ENCODE peak calls at places on chromosomes 1 and 21, in four cellular contexts. E, Y, V and Z are unnamed samples.

GRCh38 chr1:18898567-18898966 is 3.8 kb downstream of the ALDH4A1 start:
- DNase-seq in E (no peak), Y (no peak), V (no peak), Z (no peak)

GRCh38 chr1:210582186-210582981 is 253.7 kb downstream of the HHAT start:
- DNase-seq in E (no peak), Y (no peak), V (no peak), Z (no peak)

GRCh38 chr1:207938016-207938415 is 27.1 kb upstream of the CD34 start:
- DNase-seq in E (no peak), Y (no peak), V (no peak), Z (no peak)

GRCh38 chr1:30684881-30685795 is 38.2 kb downstream of the MATN1 start:
- DNase-seq in E (no peak), Y (peak; percentile 17), V (peak; percentile 92), Z (peak; percentile 90)

GRCh38 chr1:183277821-183278735 is 92.0 kb downstream of the LAMC2 start:
- DNase-seq in E (no peak), Y (no peak), V (no peak), Z (no peak)

GRCh38 chr1:178037510-178038253 is 56.2 kb upstream of the RASAL2 start:
- DNase-seq in E (no peak), Y (no peak), V (peak; percentile 83), Z (peak; percentile 40)

GRCh38 chr1:46244656-46245371 is 2.7 kb upstream of the RAD54L start:
- DNase-seq in E (no peak), Y (no peak), V (no peak), Z (no peak)

GRCh38 chr1:21524686-21525339 is 15.6 kb downstream of the ALPL start:
- DNase-seq in E (no peak), Y (no peak), V (peak; percentile 33), Z (no peak)

GRCh38 chr1:240732390-240732789 is 120.4 kb upstream of the GREM2 start:
- DNase-seq in E (no peak), Y (peak; percentile 29), V (no peak), Z (peak; percentile 12)

GRCh38 chr1:156592158-156592909 is 758 bp downstream of the NAXE start:
- DNase-seq in E (no peak), Y (no peak), V (no peak), Z (no peak)

GRCh38 chr1:206422525-206422924 is 47.8 kb upstream of the IKBKE start:
- DNase-seq in E (no peak), Y (no peak), V (no peak), Z (no peak)

GRCh38 chr1:184820218-184820720 is 65.6 kb upstream of the EDEM3 start:
- DNase-seq in E (no peak), Y (no peak), V (no peak), Z (no peak)

GRCh38 chr1:233252436-233252835 is 43.1 kb downstream of the PCNX2 start:
- DNase-seq in E (no peak), Y (no peak), V (no peak), Z (no peak)

GRCh38 chr1:114353233-114353632 is 157.8 kb downstream of the TRIM33 start:
- DNase-seq in E (no peak), Y (no peak), V (no peak), Z (no peak)

GRCh38 chr1:151372411-151372934 is at the start of gene SELENBP1:
- DNase-seq in E (no peak), Y (peak; percentile 42), V (peak; percentile 69), Z (no peak)

GRCh38 chr1:10450156-10450801 is 448 bp downstream of the CORT start:
- DNase-seq in E (no peak), Y (no peak), V (no peak), Z (no peak)

GRCh38 chr1:160171352-160171751 is 19.0 kb upstream of the CASQ1 start:
- DNase-seq in E (no peak), Y (no peak), V (no peak), Z (no peak)

GRCh38 chr1:111140680-111140967 is 601 bp downstream of the CEPT1 start:
- DNase-seq in E (no peak), Y (no peak), V (peak; percentile 66), Z (no peak)

GRCh38 chr21:34498623-34499022 is 13.4 kb downstream of the KCNE1 start:
- DNase-seq in E (no peak), Y (no peak), V (no peak), Z (no peak)

GRCh38 chr1:30014031-30014430 is 709.4 kb downstream of the MATN1 start:
- DNase-seq in E (no peak), Y (no peak), V (no peak), Z (no peak)

GRCh38 chr1:180167721-180168467 is 13.2 kb downstream of the QSOX1 start:
- DNase-seq in E (no peak), Y (no peak), V (no peak), Z (peak; percentile 80)

GRCh38 chr21:33036430-33037162 is 10.9 kb downstream of the OLIG2 start:
- DNase-seq in E (no peak), Y (no peak), V (no peak), Z (no peak)

GRCh38 chr21:24375201-24375600 is 1232.1 kb downstream of the MRPL39 start:
- DNase-seq in E (no peak), Y (no peak), V (no peak), Z (no peak)

GRCh38 chr1:226741009-226741408 is 1.9 kb upstream of the ITPKB start:
- DNase-seq in E (no peak), Y (no peak), V (no peak), Z (no peak)

GRCh38 chr1:243568793-243569192 is 281.2 kb downstream of the AKT3 start:
- DNase-seq in E (no peak), Y (no peak), V (no peak), Z (no peak)

GRCh38 chr21:44574457-44575306 is 1.2 kb downstream of the KRTAP10-4 start:
- DNase-seq in E (no peak), Y (no peak), V (no peak), Z (no peak)

GRCh38 chr1:2840036-2840809 is 38.7 kb upstream of the TTC34 start:
- DNase-seq in E (peak; percentile 42), Y (no peak), V (no peak), Z (no peak)

GRCh38 chr1:25642710-25643109 is 26.1 kb downstream of the MAN1C1 start:
- DNase-seq in E (peak; percentile 67), Y (no peak), V (no peak), Z (no peak)